ENCODE peak calls at places on chromosomes 3 and 15, in seven cellular contexts. One of them, this sample, is unnamed.

GRCh38 chr3:174859756-174860155 is 622 bp downstream of the NAALADL2 start:
- DNase-seq in lung: no peak
- DNase-seq in NCI-H1105: peak
- DNase-seq in activated CD8-positive, alpha-beta memory T cell treated with anti-CD3 and anti-CD28 coated beads for 48 hours: no peak
- DNase-seq in midbrain: no peak
- DNase-seq in WTC11: no peak
- DNase-seq in left cardiac atrium: no peak
- DNase-seq in this sample: no peak

GRCh38 chr15:91853968-91854943 is 748 bp downstream of the SLCO3A1 start:
- DNase-seq in activated CD8-positive, alpha-beta memory T cell treated with anti-CD3 and anti-CD28 coated beads for 48 hours: no peak
- DNase-seq in NCI-H1105: peak
- DNase-seq in midbrain: peak
- DNase-seq in left cardiac atrium: peak
- DNase-seq in WTC11: peak
- DNase-seq in lung: peak
- DNase-seq in this sample: peak

GRCh38 chr15:66654718-66655375 is 47.2 kb upstream of the SMAD6 start:
- DNase-seq in WTC11: no peak
- DNase-seq in midbrain: no peak
- DNase-seq in NCI-H1105: no peak
- DNase-seq in activated CD8-positive, alpha-beta memory T cell treated with anti-CD3 and anti-CD28 coated beads for 48 hours: no peak
- DNase-seq in lung: no peak
- DNase-seq in left cardiac atrium: peak
- DNase-seq in this sample: peak

GRCh38 chr3:13638927-13639326 is 90.0 kb downstream of the FBLN2 start:
- DNase-seq in WTC11: no peak
- DNase-seq in midbrain: no peak
- DNase-seq in activated CD8-positive, alpha-beta memory T cell treated with anti-CD3 and anti-CD28 coated beads for 48 hours: no peak
- DNase-seq in lung: no peak
- DNase-seq in left cardiac atrium: no peak
- DNase-seq in NCI-H1105: no peak
- DNase-seq in this sample: no peak

GRCh38 chr15:57060799-57061198 is 142.4 kb downstream of the TCF12 start:
- DNase-seq in lung: no peak
- DNase-seq in left cardiac atrium: no peak
- DNase-seq in NCI-H1105: no peak
- DNase-seq in activated CD8-positive, alpha-beta memory T cell treated with anti-CD3 and anti-CD28 coated beads for 48 hours: no peak
- DNase-seq in WTC11: no peak
- DNase-seq in midbrain: peak
- DNase-seq in this sample: no peak

GRCh38 chr3:53255360-53255774 is 455 bp downstream of the TKT start:
- DNase-seq in activated CD8-positive, alpha-beta memory T cell treated with anti-CD3 and anti-CD28 coated beads for 48 hours: no peak
- DNase-seq in midbrain: peak
- DNase-seq in NCI-H1105: no peak
- DNase-seq in left cardiac atrium: no peak
- DNase-seq in lung: no peak
- DNase-seq in WTC11: no peak
- DNase-seq in this sample: peak

GRCh38 chr3:116339441-116340028 is 105.8 kb downstream of the LSAMP start:
- DNase-seq in activated CD8-positive, alpha-beta memory T cell treated with anti-CD3 and anti-CD28 coated beads for 48 hours: no peak
- DNase-seq in lung: peak
- DNase-seq in left cardiac atrium: peak
- DNase-seq in WTC11: no peak
- DNase-seq in NCI-H1105: no peak
- DNase-seq in midbrain: no peak
- DNase-seq in this sample: no peak

GRCh38 chr15:75687486-75688277 is 25.0 kb downstream of the CSPG4 start:
- DNase-seq in left cardiac atrium: no peak
- DNase-seq in midbrain: no peak
- DNase-seq in WTC11: no peak
- DNase-seq in lung: no peak
- DNase-seq in activated CD8-positive, alpha-beta memory T cell treated with anti-CD3 and anti-CD28 coated beads for 48 hours: no peak
- DNase-seq in NCI-H1105: no peak
- DNase-seq in this sample: no peak

GRCh38 chr3:114454592-114455251 is 160.9 kb downstream of the TIGIT start:
- DNase-seq in WTC11: no peak
- DNase-seq in activated CD8-positive, alpha-beta memory T cell treated with anti-CD3 and anti-CD28 coated beads for 48 hours: no peak
- DNase-seq in left cardiac atrium: no peak
- DNase-seq in lung: no peak
- DNase-seq in NCI-H1105: peak
- DNase-seq in midbrain: peak
- DNase-seq in this sample: no peak

GRCh38 chr3:94522488-94522887 is 459.6 kb downstream of the NSUN3 start:
- DNase-seq in NCI-H1105: no peak
- DNase-seq in lung: no peak
- DNase-seq in midbrain: no peak
- DNase-seq in WTC11: no peak
- DNase-seq in activated CD8-positive, alpha-beta memory T cell treated with anti-CD3 and anti-CD28 coated beads for 48 hours: no peak
- DNase-seq in left cardiac atrium: no peak
- DNase-seq in this sample: no peak